ENCODE peak calls at places on chromosomes 5 and 9, in six cellular contexts. One of them, this sample, is unnamed.
A peak's percentile ranks its signal among the peaks of the same experiment; 100 is the strongest.

GRCh38 chr9:2740616-2741015 is 23.3 kb downstream of the KCNV2 start:
- DNase-seq in astrocyte: peak; percentile 30
- DNase-seq in kidney: no peak
- DNase-seq in fibroblast of lung: peak; percentile 52
- DNase-seq in ovary: no peak
- DNase-seq in upper lobe of right lung: no peak
- DNase-seq in this sample: no peak

GRCh38 chr5:181204561-181205401 is at the start of gene TRIM7:
- DNase-seq in kidney: peak; percentile 87
- DNase-seq in fibroblast of lung: peak; percentile 30
- DNase-seq in upper lobe of right lung: peak; percentile 80
- DNase-seq in ovary: peak; percentile 54
- DNase-seq in astrocyte: no peak
- DNase-seq in this sample: peak; percentile 83

GRCh38 chr9:127875306-127875966 is 2.0 kb downstream of the AK1 start:
- DNase-seq in astrocyte: peak; percentile 69
- DNase-seq in fibroblast of lung: peak; percentile 80
- DNase-seq in kidney: no peak
- DNase-seq in upper lobe of right lung: no peak
- DNase-seq in ovary: peak; percentile 50
- DNase-seq in this sample: no peak

GRCh38 chr5:134510970-134511795 is 14.3 kb upstream of the JADE2 start:
- DNase-seq in fibroblast of lung: peak; percentile 83
- DNase-seq in upper lobe of right lung: no peak
- DNase-seq in astrocyte: peak; percentile 74
- DNase-seq in kidney: peak; percentile 74
- DNase-seq in ovary: no peak
- DNase-seq in this sample: no peak

GRCh38 chr5:137621861-137622823 is 113.7 kb downstream of the KLHL3 start:
- DNase-seq in ovary: no peak
- DNase-seq in upper lobe of right lung: no peak
- DNase-seq in kidney: no peak
- DNase-seq in astrocyte: peak; percentile 69
- DNase-seq in fibroblast of lung: peak; percentile 82
- DNase-seq in this sample: peak; percentile 94

GRCh38 chr5:85741972-85742371 is 875.8 kb upstream of the COX7C start:
- DNase-seq in ovary: no peak
- DNase-seq in upper lobe of right lung: no peak
- DNase-seq in astrocyte: no peak
- DNase-seq in fibroblast of lung: no peak
- DNase-seq in kidney: no peak
- DNase-seq in this sample: no peak

GRCh38 chr5:97764700-97765099 is 581.7 kb upstream of the RIOK2 start:
- DNase-seq in kidney: no peak
- DNase-seq in ovary: no peak
- DNase-seq in astrocyte: peak; percentile 66
- DNase-seq in fibroblast of lung: peak; percentile 75
- DNase-seq in upper lobe of right lung: no peak
- DNase-seq in this sample: no peak

GRCh38 chr5:99025298-99026045 is 96.7 kb upstream of the CHD1 start:
- DNase-seq in upper lobe of right lung: no peak
- DNase-seq in ovary: no peak
- DNase-seq in kidney: no peak
- DNase-seq in astrocyte: no peak
- DNase-seq in fibroblast of lung: no peak
- DNase-seq in this sample: no peak

GRCh38 chr9:135023389-135023788 is 64.1 kb upstream of the OLFM1 start:
- DNase-seq in ovary: no peak
- DNase-seq in astrocyte: peak; percentile 2
- DNase-seq in kidney: peak; percentile 79
- DNase-seq in upper lobe of right lung: peak; percentile 67
- DNase-seq in fibroblast of lung: peak; percentile 5
- DNase-seq in this sample: no peak

GRCh38 chr5:146721073-146721830 is 157.3 kb downstream of the PPP2R2B start:
- DNase-seq in astrocyte: no peak
- DNase-seq in upper lobe of right lung: no peak
- DNase-seq in kidney: no peak
- DNase-seq in ovary: no peak
- DNase-seq in fibroblast of lung: peak; percentile 30
- DNase-seq in this sample: no peak

GRCh38 chr5:146724975-146725374 is 153.6 kb downstream of the PPP2R2B start:
- DNase-seq in fibroblast of lung: peak; percentile 64
- DNase-seq in astrocyte: peak; percentile 49
- DNase-seq in ovary: no peak
- DNase-seq in kidney: no peak
- DNase-seq in upper lobe of right lung: no peak
- DNase-seq in this sample: no peak

GRCh38 chr5:146722361-146722779 is 156.2 kb downstream of the PPP2R2B start:
- DNase-seq in kidney: no peak
- DNase-seq in upper lobe of right lung: no peak
- DNase-seq in astrocyte: peak; percentile 67
- DNase-seq in fibroblast of lung: peak; percentile 75
- DNase-seq in ovary: no peak
- DNase-seq in this sample: no peak

GRCh38 chr5:146726891-146727290 is 151.7 kb downstream of the PPP2R2B start:
- DNase-seq in upper lobe of right lung: no peak
- DNase-seq in fibroblast of lung: no peak
- DNase-seq in kidney: no peak
- DNase-seq in astrocyte: no peak
- DNase-seq in ovary: no peak
- DNase-seq in this sample: no peak

DNA sequence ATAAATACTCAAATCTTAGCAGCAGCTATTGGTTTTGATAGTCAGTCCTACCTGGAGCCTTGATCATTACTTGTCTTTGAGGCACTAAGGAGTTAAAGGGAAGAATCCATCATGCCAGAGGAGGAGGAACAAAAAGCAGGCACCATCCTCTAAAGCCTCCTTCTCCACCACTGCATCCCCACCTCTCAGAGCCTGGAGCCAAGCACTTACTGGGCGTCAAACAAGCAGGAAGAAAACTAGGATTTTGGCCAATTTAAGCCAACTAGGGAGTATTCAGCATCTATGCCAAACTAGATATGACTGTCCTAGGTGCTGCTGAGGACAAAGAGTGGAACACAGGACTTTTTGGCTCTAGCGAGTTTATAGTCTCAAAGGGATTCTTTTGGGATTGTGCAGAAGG is 152.5 kb downstream of the PPP2R2B start:
- DNase-seq in ovary: no peak
- DNase-seq in upper lobe of right lung: no peak
- DNase-seq in fibroblast of lung: no peak
- DNase-seq in kidney: no peak
- DNase-seq in astrocyte: no peak
- DNase-seq in this sample: no peak
- H3K4me1 ChIP-seq in ovary: no peaks in the 10 kb centered on the region
- H3K4me1 ChIP-seq in upper lobe of right lung: no peaks in the 10 kb centered on the region
- H3K4me1 ChIP-seq in fibroblast of lung: no peaks in the 10 kb centered on the region
- H3K4me1 ChIP-seq in kidney: peaks cover 6% of the 10 kb centered on the region
- H3K4me1 ChIP-seq in astrocyte: peaks cover 16% of the 10 kb centered on the region
- H3K4me1 ChIP-seq in this sample: peaks cover 7% of the 10 kb centered on the region

DNA sequence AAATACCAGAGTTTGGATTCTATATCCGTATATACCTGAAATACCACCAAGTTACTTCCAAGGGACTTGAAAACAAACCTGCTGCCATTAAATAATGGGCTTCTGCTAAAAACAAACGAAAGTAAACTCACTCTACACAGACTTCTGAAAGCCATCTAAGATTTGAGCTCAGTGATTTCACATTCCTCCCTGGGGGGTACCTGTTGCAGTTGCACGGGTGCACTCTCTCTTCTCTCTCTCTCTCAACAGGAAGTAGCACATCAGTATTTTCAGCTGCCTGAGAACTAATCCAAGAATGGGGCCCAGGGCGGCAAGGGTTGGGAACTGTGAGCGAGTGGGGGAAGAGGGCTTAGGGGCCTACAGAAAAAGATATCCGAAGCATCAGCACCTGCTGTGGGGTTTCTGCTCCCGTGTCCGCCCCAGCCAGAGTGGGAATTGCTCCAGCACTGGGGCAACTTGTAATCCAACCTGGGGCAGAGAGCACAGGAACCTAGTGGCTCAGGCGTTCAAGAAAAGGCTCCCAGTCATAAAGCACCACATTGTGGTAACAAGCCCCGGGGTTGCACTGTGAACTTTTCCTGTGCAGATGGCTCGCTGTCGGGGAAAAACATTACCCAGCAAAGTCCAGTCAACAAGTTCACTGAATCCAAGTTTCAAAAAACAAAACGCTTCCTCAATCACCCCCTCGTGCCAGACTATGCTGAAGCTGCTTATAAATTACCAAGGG is 99.8 kb downstream of the EFNA5 start:
- DNase-seq in astrocyte: no peak
- DNase-seq in fibroblast of lung: no peak
- DNase-seq in kidney: no peak
- DNase-seq in upper lobe of right lung: no peak
- DNase-seq in ovary: no peak
- DNase-seq in this sample: no peak
- TF ChIP-seq CTCF in astrocyte: no peak
- TF ChIP-seq CTCF in fibroblast of lung: no peak
- TF ChIP-seq CTCF in kidney: no peak
- TF ChIP-seq CTCF in upper lobe of right lung: no peak
- TF ChIP-seq CTCF in ovary: no peak
- TF ChIP-seq CTCF in this sample: no peak

GRCh38 chr5:34500236-34500836 is 155.8 kb upstream of the RAI14 start:
- DNase-seq in upper lobe of right lung: no peak
- DNase-seq in fibroblast of lung: no peak
- DNase-seq in astrocyte: no peak
- DNase-seq in ovary: no peak
- DNase-seq in kidney: no peak
- DNase-seq in this sample: no peak

GRCh38 chr5:34501840-34502239 is 154.3 kb upstream of the RAI14 start:
- DNase-seq in ovary: no peak
- DNase-seq in fibroblast of lung: no peak
- DNase-seq in astrocyte: no peak
- DNase-seq in upper lobe of right lung: no peak
- DNase-seq in kidney: no peak
- DNase-seq in this sample: no peak

GRCh38 chr5:34498582-34498981 is 157.5 kb upstream of the RAI14 start:
- DNase-seq in upper lobe of right lung: no peak
- DNase-seq in astrocyte: no peak
- DNase-seq in fibroblast of lung: no peak
- DNase-seq in kidney: no peak
- DNase-seq in ovary: no peak
- DNase-seq in this sample: no peak

GRCh38 chr5:34499001-34499734 is 157.0 kb upstream of the RAI14 start:
- DNase-seq in astrocyte: peak; percentile 83
- DNase-seq in fibroblast of lung: peak; percentile 88
- DNase-seq in ovary: no peak
- DNase-seq in kidney: no peak
- DNase-seq in upper lobe of right lung: no peak
- DNase-seq in this sample: peak; percentile 68

DNA sequence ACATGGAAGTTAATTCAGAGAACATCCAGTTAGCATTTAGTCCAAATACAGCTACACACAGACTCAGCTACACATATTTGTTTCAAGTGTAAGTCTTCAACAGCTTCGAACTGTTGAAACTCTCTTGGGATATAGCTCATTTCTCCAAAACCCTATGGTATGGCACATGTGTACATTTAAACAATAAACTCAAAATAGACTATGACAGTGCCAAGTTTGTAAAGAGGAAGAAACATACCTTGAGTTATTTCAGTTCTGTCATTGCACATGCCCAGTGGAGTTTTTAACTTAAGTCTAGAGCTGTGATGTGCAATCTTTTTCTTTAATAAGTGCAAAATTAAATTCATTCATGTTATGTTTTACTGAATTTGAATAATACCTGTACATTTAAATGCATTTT is 155.1 kb upstream of the RAI14 start:
- DNase-seq in kidney: no peak
- DNase-seq in ovary: no peak
- DNase-seq in fibroblast of lung: no peak
- DNase-seq in astrocyte: no peak
- DNase-seq in upper lobe of right lung: no peak
- DNase-seq in this sample: no peak
- H3K4me1 ChIP-seq in kidney: no peaks in the 10 kb centered on the region
- H3K4me1 ChIP-seq in ovary: peaks cover 5% of the 10 kb centered on the region
- H3K4me1 ChIP-seq in fibroblast of lung: peaks cover 26% of the 10 kb centered on the region
- H3K4me1 ChIP-seq in astrocyte: peaks cover 31% of the 10 kb centered on the region
- H3K4me1 ChIP-seq in upper lobe of right lung: peaks cover 53% of the 10 kb centered on the region
- H3K4me1 ChIP-seq in this sample: peaks cover 23% of the 10 kb centered on the region

GRCh38 chr9:73009649-73010288 is 56.9 kb upstream of the ALDH1A1 start:
- DNase-seq in fibroblast of lung: no peak
- DNase-seq in kidney: no peak
- DNase-seq in upper lobe of right lung: no peak
- DNase-seq in astrocyte: no peak
- DNase-seq in ovary: no peak
- DNase-seq in this sample: no peak
- TF ChIP-seq CTCF in fibroblast of lung: no peak
- TF ChIP-seq CTCF in kidney: no peak
- TF ChIP-seq CTCF in upper lobe of right lung: no peak
- TF ChIP-seq CTCF in astrocyte: no peak
- TF ChIP-seq CTCF in ovary: no peak
- TF ChIP-seq CTCF in this sample: no peak

DNA sequence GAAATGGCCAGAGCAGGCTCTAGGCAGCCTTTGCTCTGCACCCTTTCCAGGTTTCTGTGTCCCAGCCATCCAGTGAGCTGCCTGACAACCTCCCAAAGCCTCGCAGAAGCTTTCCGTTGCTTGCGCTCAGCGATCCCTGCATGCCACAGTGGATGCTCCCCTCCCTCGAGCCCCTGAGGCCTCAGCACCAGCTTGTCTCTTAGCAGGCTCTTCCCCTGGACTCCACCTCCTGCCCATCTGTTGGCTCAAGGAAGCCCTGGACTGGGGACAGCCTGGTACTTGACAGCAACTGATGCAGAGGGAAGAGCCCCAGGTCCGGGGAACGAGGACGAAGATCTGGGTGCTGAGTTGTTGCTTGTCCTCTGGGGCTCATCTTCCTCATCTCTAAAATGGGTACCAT is 23.2 kb downstream of the TSPAN17 start:
- DNase-seq in upper lobe of right lung: no peak
- DNase-seq in ovary: no peak
- DNase-seq in kidney: peak; percentile 18
- DNase-seq in astrocyte: no peak
- DNase-seq in fibroblast of lung: no peak
- DNase-seq in this sample: no peak
- H3K4me1 ChIP-seq in upper lobe of right lung: no peaks in the 10 kb centered on the region
- H3K4me1 ChIP-seq in ovary: no peaks in the 10 kb centered on the region
- H3K4me1 ChIP-seq in kidney: no peaks in the 10 kb centered on the region
- H3K4me1 ChIP-seq in astrocyte: no peaks in the 10 kb centered on the region
- H3K4me1 ChIP-seq in fibroblast of lung: no peaks in the 10 kb centered on the region
- H3K4me1 ChIP-seq in this sample: no peaks in the 10 kb centered on the region

DNA sequence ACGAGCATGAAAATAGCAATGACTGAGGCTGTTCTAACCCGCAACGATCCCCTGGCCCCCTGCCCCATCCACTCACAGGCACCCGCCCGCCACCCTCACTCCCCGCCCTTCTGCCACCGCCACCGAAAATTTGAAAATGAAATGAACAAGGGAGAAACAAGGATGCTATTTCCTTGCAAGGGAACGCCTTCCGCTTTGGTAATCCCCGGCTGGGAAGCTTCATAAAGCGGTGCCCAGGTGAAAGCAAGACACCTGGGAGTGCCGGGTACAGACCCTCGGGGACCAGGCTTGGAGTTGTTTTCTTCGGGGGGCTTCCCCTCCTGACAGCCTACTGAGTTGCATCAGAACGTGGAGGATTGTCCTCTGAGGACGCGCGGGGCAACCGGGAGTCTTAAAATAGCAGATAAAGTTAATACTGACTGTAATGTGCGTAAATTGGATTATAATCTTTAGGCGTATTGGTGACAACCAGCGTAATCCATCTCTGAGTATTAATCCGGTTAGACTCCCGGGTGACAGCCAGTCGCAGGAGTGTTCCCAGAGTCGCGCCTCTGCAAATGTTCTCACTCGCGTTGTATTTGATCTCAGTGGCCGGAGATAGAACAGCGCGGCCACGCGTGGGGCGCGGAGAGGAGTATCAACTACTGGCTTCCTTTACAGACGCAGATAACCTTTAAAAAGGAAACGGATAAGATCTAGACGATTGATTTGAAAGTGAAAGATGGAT is 885 bp upstream of the MLLT3 start:
- DNase-seq in fibroblast of lung: peak; percentile 2
- DNase-seq in astrocyte: no peak
- DNase-seq in ovary: peak; percentile 52
- DNase-seq in upper lobe of right lung: peak; percentile 65
- DNase-seq in kidney: peak; percentile 80
- DNase-seq in this sample: no peak
- TF ChIP-seq CTCF in fibroblast of lung: no peak
- TF ChIP-seq CTCF in astrocyte: no peak
- TF ChIP-seq CTCF in ovary: no peak
- TF ChIP-seq CTCF in upper lobe of right lung: no peak
- TF ChIP-seq CTCF in kidney: no peak
- TF ChIP-seq CTCF in this sample: no peak

This sample was measured in ascending aorta.